ENCODE peak calls at places on chromosomes 6 and 20, in ten cellular contexts. One of them, this sample, is unnamed. For H3K4me1, the result is how much of the 10 kb centered on the place peaks cover.

GRCh38 chr6:132058975-132059374 is 107.8 kb upstream of the CCN2 start:
- DNase-seq in cardiac muscle cell: peak
- DNase-seq in A549: no peak
- DNase-seq in HCT116: no peak
- DNase-seq in PC-9: peak
- DNase-seq in upper lobe of right lung: no peak
- DNase-seq in adipocyte: no peak
- DNase-seq in heart right ventricle: no peak
- DNase-seq in mucosa of descending colon: no peak
- DNase-seq in breast epithelium: no peak
- DNase-seq in this sample: no peak

GRCh38 chr6:121335111-121336008 is 1.1 kb upstream of the TBC1D32 start:
- DNase-seq in cardiac muscle cell: no peak
- DNase-seq in A549: no peak
- DNase-seq in HCT116: no peak
- DNase-seq in PC-9: no peak
- DNase-seq in upper lobe of right lung: no peak
- DNase-seq in adipocyte: no peak
- DNase-seq in heart right ventricle: no peak
- DNase-seq in mucosa of descending colon: no peak
- DNase-seq in breast epithelium: no peak
- DNase-seq in this sample: no peak

GRCh38 chr20:63574829-63575720 is 1.0 kb upstream of the HELZ2 start:
- DNase-seq in cardiac muscle cell: no peak
- DNase-seq in A549: no peak
- DNase-seq in HCT116: no peak
- DNase-seq in PC-9: no peak
- DNase-seq in upper lobe of right lung: no peak
- DNase-seq in adipocyte: peak
- DNase-seq in heart right ventricle: no peak
- DNase-seq in mucosa of descending colon: no peak
- DNase-seq in breast epithelium: no peak
- DNase-seq in this sample: no peak

GRCh38 chr6:10613077-10613476 is 81.3 kb downstream of the C6orf52 start:
- DNase-seq in cardiac muscle cell: no peak
- DNase-seq in A549: no peak
- DNase-seq in HCT116: no peak
- DNase-seq in PC-9: no peak
- DNase-seq in upper lobe of right lung: no peak
- DNase-seq in adipocyte: peak
- DNase-seq in heart right ventricle: no peak
- DNase-seq in mucosa of descending colon: no peak
- DNase-seq in breast epithelium: no peak
- DNase-seq in this sample: no peak

GRCh38 chr6:125597411-125598253 is 151.8 kb upstream of the HEY2 start:
- DNase-seq in cardiac muscle cell: peak
- DNase-seq in A549: no peak
- DNase-seq in HCT116: no peak
- DNase-seq in PC-9: no peak
- DNase-seq in upper lobe of right lung: peak
- DNase-seq in adipocyte: peak
- DNase-seq in heart right ventricle: peak
- DNase-seq in mucosa of descending colon: no peak
- DNase-seq in breast epithelium: no peak
- DNase-seq in this sample: no peak

GRCh38 chr20:63508072-63508768 is 9.3 kb upstream of the EEF1A2 start:
- DNase-seq in cardiac muscle cell: no peak
- DNase-seq in A549: no peak
- DNase-seq in HCT116: no peak
- DNase-seq in PC-9: no peak
- DNase-seq in upper lobe of right lung: peak
- DNase-seq in adipocyte: no peak
- DNase-seq in heart right ventricle: no peak
- DNase-seq in mucosa of descending colon: no peak
- DNase-seq in breast epithelium: no peak
- DNase-seq in this sample: no peak

GRCh38 chr20:5663396-5663795 is 86.8 kb upstream of the SHLD1 start:
- DNase-seq in cardiac muscle cell: no peak
- DNase-seq in A549: no peak
- DNase-seq in HCT116: no peak
- DNase-seq in PC-9: no peak
- DNase-seq in upper lobe of right lung: no peak
- DNase-seq in adipocyte: no peak
- DNase-seq in heart right ventricle: no peak
- DNase-seq in mucosa of descending colon: no peak
- DNase-seq in breast epithelium: no peak
- DNase-seq in this sample: no peak

GRCh38 chr6:32151131-32151884 is 431 bp downstream of the PRRT1 start:
- DNase-seq in cardiac muscle cell: no peak
- DNase-seq in A549: no peak
- DNase-seq in HCT116: no peak
- DNase-seq in PC-9: no peak
- DNase-seq in upper lobe of right lung: no peak
- DNase-seq in adipocyte: no peak
- DNase-seq in heart right ventricle: no peak
- DNase-seq in mucosa of descending colon: no peak
- DNase-seq in breast epithelium: no peak
- DNase-seq in this sample: no peak

GRCh38 chr6:1610497-1611321 is 994 bp downstream of the FOXC1 start:
- DNase-seq in cardiac muscle cell: no peak
- DNase-seq in A549: no peak
- DNase-seq in HCT116: no peak
- DNase-seq in PC-9: no peak
- DNase-seq in upper lobe of right lung: no peak
- DNase-seq in adipocyte: peak
- DNase-seq in heart right ventricle: peak
- DNase-seq in mucosa of descending colon: no peak
- DNase-seq in breast epithelium: no peak
- DNase-seq in this sample: no peak

GRCh38 chr6:1611572-1612385 is 2.1 kb downstream of the FOXC1 start:
- DNase-seq in cardiac muscle cell: no peak
- DNase-seq in A549: no peak
- DNase-seq in HCT116: no peak
- DNase-seq in PC-9: no peak
- DNase-seq in upper lobe of right lung: no peak
- DNase-seq in adipocyte: peak
- DNase-seq in heart right ventricle: peak
- DNase-seq in mucosa of descending colon: no peak
- DNase-seq in breast epithelium: no peak
- DNase-seq in this sample: no peak

GRCh38 chr6:1609662-1610496 is at the start of gene FOXC1:
- DNase-seq in cardiac muscle cell: peak
- DNase-seq in A549: peak
- DNase-seq in HCT116: peak
- DNase-seq in PC-9: peak
- DNase-seq in upper lobe of right lung: peak
- DNase-seq in adipocyte: peak
- DNase-seq in heart right ventricle: peak
- DNase-seq in mucosa of descending colon: peak
- DNase-seq in breast epithelium: peak
- DNase-seq in this sample: peak

GRCh38 chr6:1612386-1612893 is 2.7 kb downstream of the FOXC1 start:
- DNase-seq in cardiac muscle cell: no peak
- DNase-seq in A549: no peak
- DNase-seq in HCT116: no peak
- DNase-seq in PC-9: no peak
- DNase-seq in upper lobe of right lung: no peak
- DNase-seq in adipocyte: no peak
- DNase-seq in heart right ventricle: no peak
- DNase-seq in mucosa of descending colon: no peak
- DNase-seq in breast epithelium: no peak
- DNase-seq in this sample: no peak

GRCh38 chr6:1611322-1611571 is 1.5 kb downstream of the FOXC1 start:
- DNase-seq in cardiac muscle cell: peak
- DNase-seq in A549: no peak
- DNase-seq in HCT116: no peak
- DNase-seq in PC-9: no peak
- DNase-seq in upper lobe of right lung: no peak
- DNase-seq in adipocyte: peak
- DNase-seq in heart right ventricle: peak
- DNase-seq in mucosa of descending colon: no peak
- DNase-seq in breast epithelium: no peak
- DNase-seq in this sample: no peak
- H3K4me1 ChIP-seq in cardiac muscle cell: under half
- H3K4me1 ChIP-seq in A549: under half
- H3K4me1 ChIP-seq in HCT116: under half
- H3K4me1 ChIP-seq in PC-9: under half
- H3K4me1 ChIP-seq in upper lobe of right lung: under half
- H3K4me1 ChIP-seq in adipocyte: under half
- H3K4me1 ChIP-seq in heart right ventricle: under half
- H3K4me1 ChIP-seq in mucosa of descending colon: under half
- H3K4me1 ChIP-seq in breast epithelium: under half
- H3K4me1 ChIP-seq in this sample: under half

GRCh38 chr6:167650730-167651129 is 176.0 kb upstream of the AFDN start:
- DNase-seq in cardiac muscle cell: peak
- DNase-seq in A549: no peak
- DNase-seq in HCT116: no peak
- DNase-seq in PC-9: no peak
- DNase-seq in upper lobe of right lung: no peak
- DNase-seq in adipocyte: no peak
- DNase-seq in heart right ventricle: no peak
- DNase-seq in mucosa of descending colon: no peak
- DNase-seq in breast epithelium: no peak
- DNase-seq in this sample: peak

GRCh38 chr6:167647333-167647732 is 179.4 kb upstream of the AFDN start:
- DNase-seq in cardiac muscle cell: no peak
- DNase-seq in A549: no peak
- DNase-seq in HCT116: no peak
- DNase-seq in PC-9: no peak
- DNase-seq in upper lobe of right lung: no peak
- DNase-seq in adipocyte: no peak
- DNase-seq in heart right ventricle: no peak
- DNase-seq in mucosa of descending colon: no peak
- DNase-seq in breast epithelium: no peak
- DNase-seq in this sample: no peak

GRCh38 chr6:167647750-167648470 is 178.8 kb upstream of the AFDN start:
- DNase-seq in cardiac muscle cell: no peak
- DNase-seq in A549: no peak
- DNase-seq in HCT116: no peak
- DNase-seq in PC-9: no peak
- DNase-seq in upper lobe of right lung: no peak
- DNase-seq in adipocyte: no peak
- DNase-seq in heart right ventricle: no peak
- DNase-seq in mucosa of descending colon: no peak
- DNase-seq in breast epithelium: no peak
- DNase-seq in this sample: no peak

GRCh38 chr6:167649486-167649885 is 177.2 kb upstream of the AFDN start:
- DNase-seq in cardiac muscle cell: no peak
- DNase-seq in A549: no peak
- DNase-seq in HCT116: no peak
- DNase-seq in PC-9: no peak
- DNase-seq in upper lobe of right lung: no peak
- DNase-seq in adipocyte: no peak
- DNase-seq in heart right ventricle: no peak
- DNase-seq in mucosa of descending colon: no peak
- DNase-seq in breast epithelium: no peak
- DNase-seq in this sample: no peak

GRCh38 chr6:167648506-167649278 is 178.0 kb upstream of the AFDN start:
- DNase-seq in cardiac muscle cell: no peak
- DNase-seq in A549: no peak
- DNase-seq in HCT116: no peak
- DNase-seq in PC-9: no peak
- DNase-seq in upper lobe of right lung: no peak
- DNase-seq in adipocyte: no peak
- DNase-seq in heart right ventricle: no peak
- DNase-seq in mucosa of descending colon: no peak
- DNase-seq in breast epithelium: no peak
- DNase-seq in this sample: no peak
- H3K4me1 ChIP-seq in cardiac muscle cell: under half
- H3K4me1 ChIP-seq in A549: under half
- H3K4me1 ChIP-seq in HCT116: under half
- H3K4me1 ChIP-seq in PC-9: under half
- H3K4me1 ChIP-seq in upper lobe of right lung: under half
- H3K4me1 ChIP-seq in adipocyte: under half
- H3K4me1 ChIP-seq in heart right ventricle: under half
- H3K4me1 ChIP-seq in mucosa of descending colon: under half
- H3K4me1 ChIP-seq in breast epithelium: under half
- H3K4me1 ChIP-seq in this sample: under half

GRCh38 chr6:53066059-53066406 is 829 bp downstream of the FBXO9 start:
- DNase-seq in cardiac muscle cell: no peak
- DNase-seq in A549: peak
- DNase-seq in HCT116: no peak
- DNase-seq in PC-9: no peak
- DNase-seq in upper lobe of right lung: peak
- DNase-seq in adipocyte: peak
- DNase-seq in heart right ventricle: peak
- DNase-seq in mucosa of descending colon: peak
- DNase-seq in breast epithelium: no peak
- DNase-seq in this sample: peak

GRCh38 chr6:53064726-53065265 is 408 bp upstream of the FBXO9 start:
- DNase-seq in cardiac muscle cell: peak
- DNase-seq in A549: peak
- DNase-seq in HCT116: peak
- DNase-seq in PC-9: peak
- DNase-seq in upper lobe of right lung: peak
- DNase-seq in adipocyte: peak
- DNase-seq in heart right ventricle: peak
- DNase-seq in mucosa of descending colon: peak
- DNase-seq in breast epithelium: peak
- DNase-seq in this sample: peak

GRCh38 chr6:53067307-53067706 is 2.1 kb downstream of the FBXO9 start:
- DNase-seq in cardiac muscle cell: no peak
- DNase-seq in A549: no peak
- DNase-seq in HCT116: no peak
- DNase-seq in PC-9: no peak
- DNase-seq in upper lobe of right lung: no peak
- DNase-seq in adipocyte: no peak
- DNase-seq in heart right ventricle: no peak
- DNase-seq in mucosa of descending colon: no peak
- DNase-seq in breast epithelium: no peak
- DNase-seq in this sample: no peak

GRCh38 chr6:53066874-53067273 is 1.7 kb downstream of the FBXO9 start:
- DNase-seq in cardiac muscle cell: no peak
- DNase-seq in A549: no peak
- DNase-seq in HCT116: no peak
- DNase-seq in PC-9: no peak
- DNase-seq in upper lobe of right lung: no peak
- DNase-seq in adipocyte: no peak
- DNase-seq in heart right ventricle: no peak
- DNase-seq in mucosa of descending colon: no peak
- DNase-seq in breast epithelium: no peak
- DNase-seq in this sample: no peak

GRCh38 chr6:53065266-53066058 is at the start of gene FBXO9:
- DNase-seq in cardiac muscle cell: peak
- DNase-seq in A549: peak
- DNase-seq in HCT116: no peak
- DNase-seq in PC-9: no peak
- DNase-seq in upper lobe of right lung: peak
- DNase-seq in adipocyte: peak
- DNase-seq in heart right ventricle: peak
- DNase-seq in mucosa of descending colon: peak
- DNase-seq in breast epithelium: peak
- DNase-seq in this sample: peak
- H3K4me1 ChIP-seq in cardiac muscle cell: under half
- H3K4me1 ChIP-seq in A549: under half
- H3K4me1 ChIP-seq in HCT116: under half
- H3K4me1 ChIP-seq in PC-9: under half
- H3K4me1 ChIP-seq in upper lobe of right lung: under half
- H3K4me1 ChIP-seq in adipocyte: under half
- H3K4me1 ChIP-seq in heart right ventricle: under half
- H3K4me1 ChIP-seq in mucosa of descending colon: under half
- H3K4me1 ChIP-seq in breast epithelium: under half
- H3K4me1 ChIP-seq in this sample: under half

DNA sequence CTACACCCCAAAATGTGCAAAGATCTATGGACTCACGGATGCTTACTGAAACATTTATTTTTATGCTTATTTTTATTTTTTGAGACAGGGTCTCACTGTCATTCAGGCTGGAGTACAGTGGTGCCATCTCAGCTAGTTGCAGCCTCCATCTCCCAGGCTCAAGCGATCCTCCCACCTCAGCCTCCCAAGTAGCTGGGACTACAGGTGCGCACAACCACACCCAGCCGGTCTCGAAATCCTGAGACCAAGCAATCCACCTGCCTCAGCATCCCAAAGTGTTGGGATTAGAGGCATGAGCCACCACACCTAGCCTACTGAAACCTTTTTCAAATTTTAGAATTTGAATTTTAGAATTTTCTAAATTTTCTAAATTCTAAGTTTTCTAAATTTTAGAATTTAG is 50.8 kb upstream of the IPCEF1 start:
- DNase-seq in cardiac muscle cell: no peak
- DNase-seq in A549: no peak
- DNase-seq in HCT116: no peak
- DNase-seq in PC-9: no peak
- DNase-seq in upper lobe of right lung: no peak
- DNase-seq in adipocyte: no peak
- DNase-seq in heart right ventricle: no peak
- DNase-seq in mucosa of descending colon: no peak
- DNase-seq in breast epithelium: no peak
- DNase-seq in this sample: no peak
- H3K4me1 ChIP-seq in cardiac muscle cell: under half
- H3K4me1 ChIP-seq in A549: half or more
- H3K4me1 ChIP-seq in HCT116: under half
- H3K4me1 ChIP-seq in PC-9: under half
- H3K4me1 ChIP-seq in upper lobe of right lung: under half
- H3K4me1 ChIP-seq in adipocyte: half or more
- H3K4me1 ChIP-seq in heart right ventricle: under half
- H3K4me1 ChIP-seq in mucosa of descending colon: under half
- H3K4me1 ChIP-seq in breast epithelium: under half
- H3K4me1 ChIP-seq in this sample: under half